ENCODE peak calls at places on chromosomes 5 and 9, in four cellular contexts. R is GM12878, T is endothelial cell of umbilical vein, C is HFF-Myc. K is an unnamed sample.

GRCh38 chr9:129697111-129697955 is 31.9 kb downstream of the PRRX2 start:
- DNase-seq in R (no peak), T (no peak), C (peak), K (no peak)

GRCh38 chr9:71920456-71921189 is 9.2 kb downstream of the C9orf85 start:
- DNase-seq in R (no peak), C (no peak), T (no peak), K (no peak)

GRCh38 chr9:113503613-113504230 is 40.2 kb downstream of the RGS3 start:
- DNase-seq in T (peak), C (no peak), R (no peak), K (no peak)

GRCh38 chr5:17966636-17967402 is 332.6 kb downstream of the TAF11L14 start:
- DNase-seq in T (no peak), R (no peak), C (no peak), K (no peak)

GRCh38 chr5:67085616-67086015 is 111.0 kb downstream of the CD180 start:
- DNase-seq in T (no peak), C (no peak), R (no peak), K (no peak)

GRCh38 chr5:159034083-159034824 is 65.5 kb downstream of the EBF1 start:
- DNase-seq in T (no peak), C (no peak), R (no peak), K (no peak)

GRCh38 chr5:82111191-82111590 is 139.4 kb downstream of the ATG10 start:
- DNase-seq in C (no peak), R (no peak), T (no peak), K (no peak)

GRCh38 chr9:131724678-131725077 is 15.2 kb downstream of the RAPGEF1 start:
- DNase-seq in C (no peak), R (no peak), T (no peak), K (no peak)

GRCh38 chr5:37665889-37666288 is 174.0 kb downstream of the GDNF start:
- DNase-seq in C (no peak), R (no peak), T (peak), K (no peak)

GRCh38 chr5:132180134-132180745 is 47.4 kb downstream of the P4HA2 start:
- DNase-seq in R (no peak), T (peak), C (peak), K (peak)

GRCh38 chr5:180194410-180195345 is 14.3 kb downstream of the RASGEF1C start:
- DNase-seq in C (no peak), R (no peak), T (no peak), K (no peak)

GRCh38 chr9:85600675-85601263 is 141.0 kb downstream of the AGTPBP1 start:
- DNase-seq in T (no peak), C (no peak), R (no peak), K (no peak)

GRCh38 chr5:108615216-108615615 is 132.5 kb upstream of the FER start:
- DNase-seq in R (no peak), C (no peak), T (no peak), K (peak)

GRCh38 chr5:41908374-41909079 is 4.4 kb downstream of the RIMOC1 start:
- DNase-seq in T (no peak), C (no peak), R (no peak), K (peak)

GRCh38 chr9:136095028-136095494 is at the start of gene NACC2:
- DNase-seq in R (no peak), T (peak), C (no peak), K (no peak)

GRCh38 chr9:13113201-13113600 is 166.3 kb downstream of the MPDZ start:
- DNase-seq in R (no peak), C (peak), T (no peak), K (no peak)

GRCh38 chr5:138440226-138441073 is 1.6 kb downstream of the REEP2 start:
- DNase-seq in T (no peak), C (no peak), R (no peak), K (no peak)

GRCh38 chr5:6250121-6250520 is 128.2 kb downstream of the MED10 start:
- DNase-seq in T (no peak), R (no peak), C (no peak), K (no peak)

GRCh38 chr5:135216072-135216812 is 182.2 kb upstream of the PITX1 start:
- DNase-seq in C (no peak), R (no peak), T (no peak), K (no peak)

GRCh38 chr5:29218138-29218537 is 1975.3 kb upstream of the CDH6 start:
- DNase-seq in R (no peak), C (no peak), T (no peak), K (no peak)

GRCh38 chr5:78519198-78519941 is 129.2 kb downstream of the LHFPL2 start:
- DNase-seq in C (no peak), T (no peak), R (no peak), K (no peak)

GRCh38 chr9:28661853-28662252 is 1088.6 kb upstream of the C9orf72 start:
- DNase-seq in T (no peak), C (no peak), R (no peak), K (no peak)

GRCh38 chr5:160339406-160340140 is 27.2 kb upstream of the CCNJL start:
- DNase-seq in T (no peak), R (no peak), C (no peak), K (no peak)

GRCh38 chr9:134366223-134367031 is 40.2 kb downstream of the RXRA start:
- DNase-seq in C (peak), R (no peak), T (peak), K (peak)

GRCh38 chr9:103991698-103992097 is 102.4 kb upstream of the SMC2 start:
- DNase-seq in C (no peak), R (peak), T (no peak), K (no peak)

GRCh38 chr5:117872798-117873368 is 1115.5 kb downstream of the DTWD2 start:
- DNase-seq in C (no peak), R (no peak), T (no peak), K (no peak)

GRCh38 chr5:113122053-113122452 is 145.5 kb downstream of the DCP2 start:
- DNase-seq in R (no peak), C (no peak), T (no peak), K (peak)

GRCh38 chr5:34728236-34728635 is 72.1 kb downstream of the RAI14 start:
- DNase-seq in C (no peak), R (no peak), T (no peak), K (no peak)

GRCh38 chr5:138065102-138065501 is 18.7 kb upstream of the WNT8A start:
- DNase-seq in T (no peak), C (no peak), R (no peak), K (no peak)

GRCh38 chr5:126912607-126913006 is 117.8 kb downstream of the MARCHF3 start:
- DNase-seq in C (peak), T (no peak), R (no peak), K (peak)

GRCh38 chr5:103224118-103224893 is 34.3 kb upstream of the MACIR start:
- DNase-seq in C (peak), T (peak), R (peak), K (no peak)

GRCh38 chr5:134142806-134143205 is 28.3 kb downstream of the TCF7 start:
- DNase-seq in R (no peak), T (no peak), C (no peak), K (no peak)

GRCh38 chr5:2300861-2301610 is 418.3 kb upstream of the IRX4 start:
- DNase-seq in T (no peak), C (no peak), R (no peak), K (no peak)

DNA sequence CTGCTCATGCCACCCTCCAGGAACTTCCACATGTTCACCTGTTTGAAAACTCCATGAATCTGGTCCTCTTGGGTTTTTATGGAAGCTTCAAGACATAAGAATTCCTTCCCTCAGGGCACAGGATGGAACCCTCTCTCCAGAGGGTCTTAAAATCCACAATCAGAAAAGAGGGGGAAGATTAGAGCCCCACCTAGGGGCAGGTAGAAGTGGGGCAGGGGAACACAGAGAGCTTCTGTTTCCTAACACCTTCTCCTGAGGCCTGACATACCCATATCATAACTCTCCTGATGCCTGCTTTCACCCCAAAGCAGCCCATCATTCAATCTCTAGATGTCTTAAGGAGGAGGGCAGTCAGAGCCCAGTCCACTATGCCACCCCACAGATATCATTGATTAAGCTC is 1087.7 kb upstream of the ARRDC3 start:
- DNase-seq in T (no peak), C (no peak), R (no peak), K (no peak)
- TF ChIP-seq CTCF in T (no peak), C (peak), R (peak), K (no peak)

GRCh38 chr5:32027717-32028321 is 146.3 kb downstream of the GOLPH3 start:
- DNase-seq in C (peak), T (peak), R (no peak), K (peak)
- H3K4me3 ChIP-seq in C (no peak), T (no peak), R (no peak), K (peak)

GRCh38 chr9:88041447-88041846 is 67.1 kb upstream of the CDK20 start:
- DNase-seq in R (no peak), C (no peak), T (no peak), K (no peak)
- TF ChIP-seq CTCF in R (no peak), C (peak), T (no peak), K (peak)

DNA sequence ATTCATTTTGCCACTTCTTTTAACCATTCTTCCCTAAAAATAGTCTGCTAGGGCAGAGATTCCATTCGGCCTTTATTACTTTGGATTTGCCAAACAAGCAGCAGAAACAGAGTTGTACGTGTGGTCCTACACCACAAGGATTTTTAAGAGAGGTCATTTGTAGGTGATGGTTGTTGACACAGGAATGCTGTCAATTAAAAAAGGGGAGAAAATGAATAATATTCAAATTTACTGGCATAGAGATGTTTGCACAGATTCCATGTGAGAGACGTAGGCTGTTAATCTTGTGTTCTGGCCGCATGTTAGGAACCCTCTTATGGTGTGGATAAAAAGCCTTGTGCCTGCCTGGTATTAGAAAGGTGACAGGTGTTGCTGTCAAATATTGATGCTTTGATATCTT is 34.9 kb downstream of the TRIO start:
- DNase-seq in R (no peak), T (no peak), C (no peak), K (no peak)
- H3K4me3 ChIP-seq in R (no peak), T (no peak), C (no peak), K (no peak)

GRCh38 chr5:100518377-100518776 is 16.8 kb upstream of the FAM174A start:
- DNase-seq in C (no peak), R (no peak), T (no peak), K (no peak)
- TF ChIP-seq CTCF in C (no peak), R (no peak), T (no peak), K (no peak)

GRCh38 chr5:125205604-125206221 is 459.3 kb upstream of the ZNF608 start:
- DNase-seq in C (no peak), T (no peak), R (no peak), K (no peak)

GRCh38 chr5:125202353-125202752 is 455.9 kb upstream of the ZNF608 start:
- DNase-seq in C (no peak), T (no peak), R (no peak), K (no peak)

GRCh38 chr5:125200842-125201373 is 454.5 kb upstream of the ZNF608 start:
- DNase-seq in R (no peak), C (no peak), T (peak), K (no peak)

GRCh38 chr5:125199968-125200841 is 453.8 kb upstream of the ZNF608 start:
- DNase-seq in R (no peak), T (peak), C (no peak), K (no peak)

DNA sequence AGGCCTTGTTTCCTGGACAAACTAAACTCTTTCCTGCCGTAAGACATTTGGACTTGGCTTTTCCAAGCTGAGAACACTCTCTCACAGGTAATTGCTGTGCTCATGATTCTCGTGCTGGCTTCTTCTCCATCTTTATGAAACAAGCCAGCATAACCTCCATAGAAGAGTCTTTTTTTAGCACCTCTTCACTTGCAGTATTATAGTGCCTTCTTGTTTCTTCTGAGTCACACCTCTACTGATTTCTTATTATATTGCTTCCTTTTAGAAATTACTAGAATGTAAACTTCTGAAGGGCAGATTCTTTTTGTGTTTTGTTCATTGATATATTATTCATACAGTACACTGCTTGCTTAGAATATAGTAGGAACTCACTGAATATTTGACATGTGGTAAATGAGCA is 456.6 kb upstream of the ZNF608 start:
- DNase-seq in R (no peak), C (no peak), T (no peak), K (no peak)
- H3K4me3 ChIP-seq in R (no peak), C (no peak), T (no peak), K (no peak)